ENCODE peak calls at places on chromosome 18, in seven cellular contexts. One of them, this sample, is unnamed.

GRCh38 chr18:55635439-55635838 is 47.4 kb upstream of the TCF4 start:
- DNase-seq in fibroblast of lung: no peak
- DNase-seq in mucosa of descending colon: no peak
- DNase-seq in endothelial cell: no peak
- DNase-seq in fibroblast of the aortic adventitia: peak
- DNase-seq in K562: no peak
- DNase-seq in thoracic aorta: no peak
- DNase-seq in this sample: no peak

GRCh38 chr18:23148382-23148781 is 13.1 kb downstream of the CABLES1 start:
- DNase-seq in fibroblast of lung: no peak
- DNase-seq in mucosa of descending colon: no peak
- DNase-seq in endothelial cell: no peak
- DNase-seq in fibroblast of the aortic adventitia: no peak
- DNase-seq in K562: no peak
- DNase-seq in thoracic aorta: no peak
- DNase-seq in this sample: no peak

GRCh38 chr18:21444465-21445023 is 156.0 kb downstream of the ESCO1 start:
- DNase-seq in fibroblast of lung: peak
- DNase-seq in mucosa of descending colon: no peak
- DNase-seq in endothelial cell: peak
- DNase-seq in fibroblast of the aortic adventitia: peak
- DNase-seq in K562: peak
- DNase-seq in thoracic aorta: no peak
- DNase-seq in this sample: no peak

GRCh38 chr18:26504831-26505230 is 43.5 kb downstream of the KCTD1 start:
- DNase-seq in fibroblast of lung: no peak
- DNase-seq in mucosa of descending colon: no peak
- DNase-seq in endothelial cell: no peak
- DNase-seq in fibroblast of the aortic adventitia: no peak
- DNase-seq in K562: no peak
- DNase-seq in thoracic aorta: no peak
- DNase-seq in this sample: no peak

GRCh38 chr18:61921621-61922235 is 28.9 kb upstream of the RNF152 start:
- DNase-seq in fibroblast of lung: no peak
- DNase-seq in mucosa of descending colon: no peak
- DNase-seq in endothelial cell: no peak
- DNase-seq in fibroblast of the aortic adventitia: no peak
- DNase-seq in K562: no peak
- DNase-seq in thoracic aorta: no peak
- DNase-seq in this sample: no peak

GRCh38 chr18:70982292-70982691 is 693.4 kb downstream of the SOCS6 start:
- DNase-seq in fibroblast of lung: no peak
- DNase-seq in mucosa of descending colon: no peak
- DNase-seq in endothelial cell: no peak
- DNase-seq in fibroblast of the aortic adventitia: no peak
- DNase-seq in K562: no peak
- DNase-seq in thoracic aorta: no peak
- DNase-seq in this sample: no peak

GRCh38 chr18:46095532-46095931 is 2.6 kb downstream of the ATP5F1A start:
- DNase-seq in fibroblast of lung: no peak
- DNase-seq in mucosa of descending colon: no peak
- DNase-seq in endothelial cell: no peak
- DNase-seq in fibroblast of the aortic adventitia: no peak
- DNase-seq in K562: no peak
- DNase-seq in thoracic aorta: no peak
- DNase-seq in this sample: no peak

GRCh38 chr18:59907172-59907571 is 7.4 kb downstream of the PMAIP1 start:
- DNase-seq in fibroblast of lung: no peak
- DNase-seq in mucosa of descending colon: no peak
- DNase-seq in endothelial cell: no peak
- DNase-seq in fibroblast of the aortic adventitia: no peak
- DNase-seq in K562: no peak
- DNase-seq in thoracic aorta: no peak
- DNase-seq in this sample: no peak

GRCh38 chr18:77271720-77272481 is 22.3 kb downstream of the GALR1 start:
- DNase-seq in fibroblast of lung: no peak
- DNase-seq in mucosa of descending colon: no peak
- DNase-seq in endothelial cell: no peak
- DNase-seq in fibroblast of the aortic adventitia: peak
- DNase-seq in K562: no peak
- DNase-seq in thoracic aorta: no peak
- DNase-seq in this sample: no peak

GRCh38 chr18:1751249-1751648 is 820.1 kb downstream of the METTL4 start:
- DNase-seq in fibroblast of lung: no peak
- DNase-seq in mucosa of descending colon: no peak
- DNase-seq in endothelial cell: no peak
- DNase-seq in fibroblast of the aortic adventitia: no peak
- DNase-seq in K562: no peak
- DNase-seq in thoracic aorta: no peak
- DNase-seq in this sample: no peak

GRCh38 chr18:11260963-11261441 is 111.6 kb upstream of the PIEZO2 start:
- DNase-seq in fibroblast of lung: no peak
- DNase-seq in mucosa of descending colon: no peak
- DNase-seq in endothelial cell: no peak
- DNase-seq in fibroblast of the aortic adventitia: no peak
- DNase-seq in K562: no peak
- DNase-seq in thoracic aorta: no peak
- DNase-seq in this sample: no peak

GRCh38 chr18:58579561-58580047 is 49.3 kb downstream of the ALPK2 start:
- DNase-seq in fibroblast of lung: peak
- DNase-seq in mucosa of descending colon: no peak
- DNase-seq in endothelial cell: no peak
- DNase-seq in fibroblast of the aortic adventitia: peak
- DNase-seq in K562: no peak
- DNase-seq in thoracic aorta: no peak
- DNase-seq in this sample: no peak

GRCh38 chr18:53458944-53459580 is 765.4 kb downstream of the MBD2 start:
- DNase-seq in fibroblast of lung: no peak
- DNase-seq in mucosa of descending colon: no peak
- DNase-seq in endothelial cell: peak
- DNase-seq in fibroblast of the aortic adventitia: no peak
- DNase-seq in K562: no peak
- DNase-seq in thoracic aorta: no peak
- DNase-seq in this sample: peak

GRCh38 chr18:9147440-9148238 is 11.1 kb downstream of the ANKRD12 start:
- DNase-seq in fibroblast of lung: peak
- DNase-seq in mucosa of descending colon: no peak
- DNase-seq in endothelial cell: peak
- DNase-seq in fibroblast of the aortic adventitia: peak
- DNase-seq in K562: peak
- DNase-seq in thoracic aorta: no peak
- DNase-seq in this sample: no peak

GRCh38 chr18:10205136-10205535 is 249.3 kb upstream of the APCDD1 start:
- DNase-seq in fibroblast of lung: no peak
- DNase-seq in mucosa of descending colon: no peak
- DNase-seq in endothelial cell: no peak
- DNase-seq in fibroblast of the aortic adventitia: no peak
- DNase-seq in K562: no peak
- DNase-seq in thoracic aorta: no peak
- DNase-seq in this sample: no peak

GRCh38 chr18:80104364-80104779 is 4.7 kb upstream of the ADNP2 start:
- DNase-seq in fibroblast of lung: no peak
- DNase-seq in mucosa of descending colon: no peak
- DNase-seq in endothelial cell: no peak
- DNase-seq in fibroblast of the aortic adventitia: no peak
- DNase-seq in K562: no peak
- DNase-seq in thoracic aorta: no peak
- DNase-seq in this sample: no peak

GRCh38 chr18:9003406-9004100 is 98.9 kb upstream of the NDUFV2 start:
- DNase-seq in fibroblast of lung: no peak
- DNase-seq in mucosa of descending colon: no peak
- DNase-seq in endothelial cell: no peak
- DNase-seq in fibroblast of the aortic adventitia: no peak
- DNase-seq in K562: no peak
- DNase-seq in thoracic aorta: no peak
- DNase-seq in this sample: no peak

GRCh38 chr18:45785015-45785597 is 40.4 kb upstream of the SIGLEC15 start:
- DNase-seq in fibroblast of lung: peak
- DNase-seq in mucosa of descending colon: no peak
- DNase-seq in endothelial cell: no peak
- DNase-seq in fibroblast of the aortic adventitia: peak
- DNase-seq in K562: no peak
- DNase-seq in thoracic aorta: no peak
- DNase-seq in this sample: no peak

GRCh38 chr18:23437357-23438045 is 15.6 kb upstream of the RIOK3 start:
- DNase-seq in fibroblast of lung: peak
- DNase-seq in mucosa of descending colon: peak
- DNase-seq in endothelial cell: peak
- DNase-seq in fibroblast of the aortic adventitia: peak
- DNase-seq in K562: peak
- DNase-seq in thoracic aorta: peak
- DNase-seq in this sample: peak

GRCh38 chr18:68714707-68715496 is at the start of gene TMX3:
- DNase-seq in fibroblast of lung: peak
- DNase-seq in mucosa of descending colon: peak
- DNase-seq in endothelial cell: peak
- DNase-seq in fibroblast of the aortic adventitia: peak
- DNase-seq in K562: peak
- DNase-seq in thoracic aorta: peak
- DNase-seq in this sample: peak

GRCh38 chr18:24014986-24015896 is 687 bp downstream of the TTC39C start:
- DNase-seq in fibroblast of lung: peak
- DNase-seq in mucosa of descending colon: peak
- DNase-seq in endothelial cell: peak
- DNase-seq in fibroblast of the aortic adventitia: peak
- DNase-seq in K562: no peak
- DNase-seq in thoracic aorta: no peak
- DNase-seq in this sample: peak

GRCh38 chr18:22505136-22505535 is 87.4 kb upstream of the CTAGE1 start:
- DNase-seq in fibroblast of lung: peak
- DNase-seq in mucosa of descending colon: no peak
- DNase-seq in endothelial cell: no peak
- DNase-seq in fibroblast of the aortic adventitia: peak
- DNase-seq in K562: no peak
- DNase-seq in thoracic aorta: no peak
- DNase-seq in this sample: no peak

GRCh38 chr18:79147014-79147413 is 77.8 kb downstream of the ATP9B start:
- DNase-seq in fibroblast of lung: no peak
- DNase-seq in mucosa of descending colon: no peak
- DNase-seq in endothelial cell: no peak
- DNase-seq in fibroblast of the aortic adventitia: no peak
- DNase-seq in K562: no peak
- DNase-seq in thoracic aorta: no peak
- DNase-seq in this sample: no peak

DNA sequence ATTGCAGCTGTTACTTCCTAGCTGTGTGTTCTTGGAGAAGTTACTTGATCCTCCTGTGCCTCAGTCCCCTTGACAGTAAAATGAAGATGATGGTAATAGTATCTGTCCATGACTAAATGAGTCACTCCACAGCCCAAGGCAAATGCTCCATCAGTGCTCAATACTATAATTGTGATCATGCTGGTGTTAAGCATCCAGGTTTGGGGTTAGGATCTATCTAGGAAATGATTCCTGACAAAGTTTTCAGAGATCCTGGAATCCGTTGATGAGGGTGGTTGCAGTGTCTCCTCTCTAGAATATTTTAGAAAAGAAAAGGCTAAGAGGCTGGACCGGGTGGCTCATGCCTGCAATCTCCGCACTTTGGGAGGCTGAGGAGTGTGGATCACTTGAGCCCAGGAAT is 2.7 kb upstream of the PRELID3A start:
- DNase-seq in fibroblast of lung: no peak
- DNase-seq in mucosa of descending colon: no peak
- DNase-seq in endothelial cell: no peak
- DNase-seq in fibroblast of the aortic adventitia: no peak
- DNase-seq in K562: no peak
- DNase-seq in thoracic aorta: no peak
- DNase-seq in this sample: no peak
- TF ChIP-seq CTCF in fibroblast of lung: no peak
- TF ChIP-seq CTCF in mucosa of descending colon: no peak
- TF ChIP-seq CTCF in endothelial cell: no peak
- TF ChIP-seq CTCF in fibroblast of the aortic adventitia: no peak
- TF ChIP-seq CTCF in K562: no peak
- TF ChIP-seq CTCF in thoracic aorta: no peak
- TF ChIP-seq CTCF in this sample: no peak

GRCh38 chr18:49728542-49728941 is 84.8 kb downstream of the ACAA2 start:
- DNase-seq in fibroblast of lung: peak
- DNase-seq in mucosa of descending colon: peak
- DNase-seq in endothelial cell: peak
- DNase-seq in fibroblast of the aortic adventitia: peak
- DNase-seq in K562: peak
- DNase-seq in thoracic aorta: no peak
- DNase-seq in this sample: peak
- TF ChIP-seq CTCF in fibroblast of lung: peak
- TF ChIP-seq CTCF in mucosa of descending colon: peak
- TF ChIP-seq CTCF in endothelial cell: peak
- TF ChIP-seq CTCF in fibroblast of the aortic adventitia: peak
- TF ChIP-seq CTCF in K562: peak
- TF ChIP-seq CTCF in thoracic aorta: no peak
- TF ChIP-seq CTCF in this sample: peak

GRCh38 chr18:2906522-2907458 is 60.0 kb downstream of the EMILIN2 start:
- DNase-seq in fibroblast of lung: no peak
- DNase-seq in mucosa of descending colon: peak
- DNase-seq in endothelial cell: peak
- DNase-seq in fibroblast of the aortic adventitia: no peak
- DNase-seq in K562: peak
- DNase-seq in thoracic aorta: no peak
- DNase-seq in this sample: peak
- TF ChIP-seq CTCF in fibroblast of lung: no peak
- TF ChIP-seq CTCF in mucosa of descending colon: no peak
- TF ChIP-seq CTCF in endothelial cell: no peak
- TF ChIP-seq CTCF in fibroblast of the aortic adventitia: peak
- TF ChIP-seq CTCF in K562: peak
- TF ChIP-seq CTCF in thoracic aorta: no peak
- TF ChIP-seq CTCF in this sample: no peak

GRCh38 chr18:25332002-25332401 is 20.0 kb downstream of the ZNF521 start:
- DNase-seq in fibroblast of lung: no peak
- DNase-seq in mucosa of descending colon: no peak
- DNase-seq in endothelial cell: no peak
- DNase-seq in fibroblast of the aortic adventitia: peak
- DNase-seq in K562: no peak
- DNase-seq in thoracic aorta: no peak
- DNase-seq in this sample: no peak

GRCh38 chr18:25335676-25336075 is 16.3 kb downstream of the ZNF521 start:
- DNase-seq in fibroblast of lung: no peak
- DNase-seq in mucosa of descending colon: no peak
- DNase-seq in endothelial cell: no peak
- DNase-seq in fibroblast of the aortic adventitia: no peak
- DNase-seq in K562: no peak
- DNase-seq in thoracic aorta: no peak
- DNase-seq in this sample: no peak

GRCh38 chr18:25329783-25330182 is 22.2 kb downstream of the ZNF521 start:
- DNase-seq in fibroblast of lung: no peak
- DNase-seq in mucosa of descending colon: no peak
- DNase-seq in endothelial cell: no peak
- DNase-seq in fibroblast of the aortic adventitia: no peak
- DNase-seq in K562: no peak
- DNase-seq in thoracic aorta: no peak
- DNase-seq in this sample: no peak

GRCh38 chr18:25335062-25335461 is 16.9 kb downstream of the ZNF521 start:
- DNase-seq in fibroblast of lung: no peak
- DNase-seq in mucosa of descending colon: no peak
- DNase-seq in endothelial cell: no peak
- DNase-seq in fibroblast of the aortic adventitia: no peak
- DNase-seq in K562: no peak
- DNase-seq in thoracic aorta: no peak
- DNase-seq in this sample: no peak

DNA sequence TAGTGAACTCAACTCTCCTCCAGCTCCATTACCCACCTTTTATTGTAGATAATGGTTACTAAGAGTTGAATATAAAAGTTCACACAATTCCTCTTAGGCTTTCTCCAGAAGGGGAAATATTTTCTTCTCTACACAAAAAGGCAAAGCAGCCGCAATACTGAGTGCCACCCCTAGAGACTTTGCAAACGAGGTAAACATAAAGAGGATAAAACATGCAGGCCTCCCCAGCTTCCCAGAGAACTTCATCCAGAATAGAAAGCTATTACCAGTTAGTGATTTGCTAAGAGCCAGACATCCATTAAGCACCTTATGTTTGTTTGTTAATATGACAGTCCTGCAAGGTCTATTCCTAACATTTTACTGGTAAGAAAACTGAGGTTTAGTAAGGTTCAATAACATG is 17.4 kb downstream of the ZNF521 start:
- DNase-seq in fibroblast of lung: no peak
- DNase-seq in mucosa of descending colon: no peak
- DNase-seq in endothelial cell: no peak
- DNase-seq in fibroblast of the aortic adventitia: no peak
- DNase-seq in K562: no peak
- DNase-seq in thoracic aorta: no peak
- DNase-seq in this sample: no peak
- TF ChIP-seq CTCF in fibroblast of lung: no peak
- TF ChIP-seq CTCF in mucosa of descending colon: no peak
- TF ChIP-seq CTCF in endothelial cell: peak
- TF ChIP-seq CTCF in fibroblast of the aortic adventitia: peak
- TF ChIP-seq CTCF in K562: no peak
- TF ChIP-seq CTCF in thoracic aorta: peak
- TF ChIP-seq CTCF in this sample: peak